ENCODE peak calls at places on chromosome 4, in four cellular contexts. D, X, N and C are unnamed samples.

GRCh38 chr4:44487341-44487740 is 38.7 kb upstream of the KCTD8 start:
- DNase-seq in D (no peak), X (no peak), N (no peak), C (no peak)

GRCh38 chr4:123976875-123977274 is 580.3 kb downstream of the SPRY1 start:
- DNase-seq in D (no peak), X (no peak), N (no peak), C (no peak)

GRCh38 chr4:34850983-34851382 is 1393.3 kb downstream of the ARAP2 start:
- DNase-seq in D (no peak), X (no peak), N (peak), C (no peak)

GRCh38 chr4:73127839-73128448 is 58.4 kb upstream of the COX18 start:
- DNase-seq in D (peak), X (peak), N (peak), C (peak)

GRCh38 chr4:107966903-107967302 is 22.8 kb upstream of the HADH start:
- DNase-seq in D (no peak), X (no peak), N (no peak), C (no peak)

GRCh38 chr4:86967798-86968197 is 33.0 kb downstream of the AFF1 start:
- DNase-seq in D (peak), X (no peak), N (peak), C (peak)

GRCh38 chr4:95835672-95836071 is 4.2 kb upstream of the PDHA2 start:
- DNase-seq in D (peak), X (peak), N (no peak), C (no peak)

GRCh38 chr4:61443813-61444510 is 243.8 kb downstream of the ADGRL3 start:
- DNase-seq in D (no peak), X (no peak), N (peak), C (no peak)

GRCh38 chr4:186258216-186258811 is 7.7 kb upstream of the F11 start:
- DNase-seq in D (peak), X (no peak), N (no peak), C (no peak)

GRCh38 chr4:113499696-113500095 is 261.8 kb downstream of the CAMK2D start:
- DNase-seq in D (no peak), X (no peak), N (peak), C (peak)

GRCh38 chr4:164807611-164808010 is 53.7 kb downstream of the SMIM31 start:
- DNase-seq in D (no peak), X (no peak), N (no peak), C (no peak)

GRCh38 chr4:8821151-8821950 is 50.3 kb downstream of the HMX1 start:
- DNase-seq in D (no peak), X (no peak), N (no peak), C (no peak)

GRCh38 chr4:185244763-185245162 is 35.4 kb downstream of the SNX25 start:
- DNase-seq in D (no peak), X (no peak), N (peak), C (peak)

GRCh38 chr4:95190751-95191436 is 357.9 kb downstream of the UNC5C start:
- DNase-seq in D (no peak), X (no peak), N (no peak), C (no peak)

GRCh38 chr4:89308161-89308500 is 531 bp upstream of the GPRIN3 start:
- DNase-seq in D (no peak), X (no peak), N (no peak), C (no peak)

GRCh38 chr4:7192252-7193039 is at the start of gene SORCS2:
- DNase-seq in D (peak), X (peak), N (peak), C (no peak)

GRCh38 chr4:166421556-166422156 is 548.6 kb downstream of the TLL1 start:
- DNase-seq in D (no peak), X (no peak), N (peak), C (peak)

GRCh38 chr4:44928062-44928380 is 201.7 kb upstream of the GNPDA2 start:
- DNase-seq in D (no peak), X (no peak), N (no peak), C (no peak)

GRCh38 chr4:143241892-143242291 is 57.2 kb downstream of the USP38 start:
- DNase-seq in D (peak), X (peak), N (peak), C (no peak)

GRCh38 chr4:184310171-184310567 is 92.5 kb upstream of the ENPP6 start:
- DNase-seq in D (peak), X (peak), N (no peak), C (no peak)

GRCh38 chr4:74613266-74613665 is 168.3 kb downstream of the AREG start:
- DNase-seq in D (no peak), X (no peak), N (no peak), C (no peak)

GRCh38 chr4:55132775-55133174 is 7.4 kb upstream of the KDR start:
- DNase-seq in D (no peak), X (no peak), N (no peak), C (no peak)

GRCh38 chr4:33959519-33959918 is 2284.8 kb downstream of the ARAP2 start:
- DNase-seq in D (no peak), X (no peak), N (peak), C (peak)

GRCh38 chr4:48604527-48604926 is 114.5 kb downstream of the ZAR1 start:
- DNase-seq in D (no peak), X (no peak), N (no peak), C (no peak)

GRCh38 chr4:98204236-98204553 is 57.0 kb upstream of the RAP1GDS1 start:
- DNase-seq in D (no peak), X (peak), N (no peak), C (no peak)

GRCh38 chr4:51853027-51853682 is 10.2 kb downstream of the DCUN1D4 start:
- DNase-seq in D (peak), X (no peak), N (no peak), C (no peak)

GRCh38 chr4:80694178-80694577 is 336.3 kb upstream of the BMP3 start:
- DNase-seq in D (no peak), X (no peak), N (no peak), C (no peak)

GRCh38 chr4:127993150-127993549 is 27.9 kb downstream of the ABHD18 start:
- DNase-seq in D (peak), X (no peak), N (no peak), C (no peak)

GRCh38 chr4:127995776-127996175 is 30.6 kb downstream of the ABHD18 start:
- DNase-seq in D (no peak), X (no peak), N (peak), C (peak)

DNA sequence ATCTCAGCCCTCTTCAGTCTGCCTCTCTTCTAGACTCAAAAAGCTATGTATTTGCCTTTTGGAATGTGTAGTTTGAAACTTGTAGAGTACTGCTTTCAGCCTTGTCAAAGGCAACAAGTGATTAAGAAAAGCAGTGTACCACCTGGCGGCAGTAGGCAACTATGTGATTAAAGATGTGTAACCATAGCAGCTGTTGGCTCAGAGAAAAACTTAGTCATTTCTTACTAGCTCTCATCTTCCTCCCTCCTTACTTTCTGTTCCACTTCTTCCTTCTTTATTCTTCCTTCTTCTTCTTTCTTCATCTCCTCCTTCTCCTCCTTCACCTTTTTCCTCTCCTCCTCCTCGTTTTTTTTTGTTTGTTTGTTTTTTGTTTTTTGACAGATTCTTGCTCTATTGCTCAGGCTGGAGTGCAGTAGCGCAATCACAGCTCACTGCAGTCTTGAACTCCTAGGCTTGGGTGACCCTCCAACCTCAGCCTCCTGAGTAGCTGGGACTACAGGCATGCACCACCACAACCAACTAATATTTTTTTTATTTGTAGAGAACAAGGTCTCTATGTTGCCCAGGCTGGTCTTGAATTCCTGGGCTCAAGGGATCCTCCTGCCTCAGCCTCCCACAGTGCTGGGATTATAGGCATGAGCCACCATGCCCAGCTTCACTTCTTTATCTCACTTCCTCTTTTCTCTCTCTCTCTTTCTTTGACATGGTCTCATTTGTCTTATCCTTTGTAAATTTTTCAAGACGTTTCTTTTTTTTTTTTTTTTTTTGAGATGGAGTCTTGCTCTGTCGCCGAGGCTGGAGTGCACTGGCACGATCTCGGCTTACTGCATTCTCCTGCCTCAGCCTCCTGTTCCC is 32.6 kb downstream of the ABHD18 start:
- DNase-seq in D (peak), X (peak), N (peak), C (peak)
- TF ChIP-seq CTCF in D (no peak), X (peak), N (no peak), C (peak)

DNA sequence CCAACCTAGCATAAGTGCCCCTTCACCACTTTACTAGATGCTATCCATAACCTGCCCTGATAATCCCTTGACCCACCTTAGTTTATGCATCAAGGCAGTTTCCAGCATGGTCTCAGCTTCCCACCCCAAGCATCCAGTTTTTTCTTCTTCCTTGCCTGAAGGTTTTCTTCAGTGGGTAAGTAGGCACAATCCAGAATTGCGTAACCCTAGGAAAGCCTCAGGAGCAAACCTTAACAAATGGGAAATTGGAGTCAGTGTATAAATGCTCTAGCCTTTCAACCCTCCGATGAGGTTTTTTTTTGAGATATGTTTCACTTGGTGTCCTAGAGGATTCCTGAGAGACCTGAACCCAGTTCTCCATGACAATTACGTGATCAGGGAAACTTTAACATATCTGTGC is 614.0 kb upstream of the BOD1L1 start:
- DNase-seq in D (no peak), X (no peak), N (no peak), C (no peak)
- TF ChIP-seq CTCF in D (no peak), X (no peak), N (no peak), C (no peak)

DNA sequence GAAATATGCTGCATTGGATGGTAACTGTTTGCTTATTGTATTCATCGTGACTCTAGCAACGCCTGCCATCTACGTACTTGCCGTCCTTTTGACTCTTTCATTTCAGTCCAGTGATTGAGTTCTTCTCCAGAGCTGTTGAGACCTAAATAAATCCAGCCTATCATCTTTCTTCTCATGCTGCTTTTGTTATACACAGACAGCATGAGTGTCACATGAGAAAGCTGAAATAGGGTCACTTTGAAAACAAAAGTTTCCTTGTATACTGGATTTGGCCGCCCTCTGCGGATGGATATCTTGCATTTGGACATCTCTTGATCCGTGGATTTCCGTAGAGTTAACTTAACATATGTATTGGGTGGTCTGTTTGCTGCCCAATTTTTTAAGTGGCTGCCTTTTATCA is 67.2 kb downstream of the TMPRSS11F start:
- DNase-seq in D (no peak), X (no peak), N (no peak), C (no peak)
- TF ChIP-seq CTCF in D (no peak), X (no peak), N (no peak), C (no peak)

GRCh38 chr4:180455226-180455625 is 1788.0 kb upstream of the TENM3 start:
- DNase-seq in D (no peak), X (no peak), N (no peak), C (no peak)

DNA sequence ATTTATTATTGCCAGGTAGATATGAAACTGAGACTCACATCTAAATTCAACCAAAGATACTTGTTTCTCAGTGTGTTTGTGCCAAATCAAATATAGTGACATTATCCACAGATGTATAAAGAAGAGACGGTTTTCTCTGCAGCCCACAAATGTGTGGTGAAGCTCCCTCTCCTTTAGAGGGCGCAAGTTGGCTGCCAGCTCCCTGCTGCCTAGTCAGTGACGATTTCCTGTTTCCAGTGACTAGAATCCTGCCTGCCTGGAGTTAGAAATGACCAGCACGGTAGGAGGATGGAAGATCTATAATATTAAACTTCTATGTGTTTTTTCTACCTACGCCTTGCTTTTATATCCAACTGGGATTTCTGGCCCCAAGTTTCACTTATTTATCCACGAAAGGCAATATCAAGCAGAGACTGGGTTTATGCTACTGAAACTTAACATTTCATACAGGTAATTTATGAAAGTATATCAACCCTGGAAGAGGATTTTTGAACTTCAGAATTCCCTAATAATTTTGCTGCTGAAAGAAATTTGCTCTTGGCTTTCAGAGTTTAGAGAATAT is 1793.7 kb upstream of the TENM3 start:
- DNase-seq in D (peak), X (peak), N (no peak), C (no peak)
- TF ChIP-seq CTCF in D (peak), X (peak), N (peak), C (no peak)

GRCh38 chr4:139184129-139184528 is 7.1 kb upstream of the ELF2 start:
- DNase-seq in D (peak), X (peak), N (peak), C (peak)
- TF ChIP-seq CTCF in D (no peak), X (no peak), N (peak), C (peak)

GRCh38 chr4:20639346-20639745 is 60.9 kb upstream of the PACRGL start:
- DNase-seq in D (no peak), X (no peak), N (no peak), C (no peak)

GRCh38 chr4:20638825-20639224 is 61.4 kb upstream of the PACRGL start:
- DNase-seq in D (no peak), X (no peak), N (no peak), C (no peak)

GRCh38 chr4:20646287-20646686 is 54.0 kb upstream of the PACRGL start:
- DNase-seq in D (no peak), X (no peak), N (peak), C (no peak)

GRCh38 chr4:20645231-20645630 is 55.0 kb upstream of the PACRGL start:
- DNase-seq in D (no peak), X (no peak), N (no peak), C (no peak)

DNA sequence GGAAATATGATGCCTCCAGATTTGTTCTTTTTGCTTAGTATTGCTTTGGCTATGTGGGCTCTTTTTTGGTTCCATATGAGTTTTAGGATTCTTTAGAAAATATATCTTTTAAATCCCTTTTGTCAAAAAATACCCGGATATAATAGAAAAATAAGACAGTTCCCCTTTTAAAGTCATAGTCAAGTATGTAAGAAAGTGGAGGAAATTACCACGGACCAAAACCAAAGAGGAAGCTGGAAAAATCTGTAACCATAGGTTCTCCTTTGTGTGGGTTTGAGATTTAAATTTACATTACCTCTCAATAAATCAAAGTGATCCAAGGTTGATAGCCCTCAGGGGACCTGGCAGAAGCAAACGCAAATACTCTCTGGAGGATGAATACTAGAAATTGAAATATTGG is 58.3 kb upstream of the PACRGL start:
- DNase-seq in D (no peak), X (no peak), N (no peak), C (no peak)
- TF ChIP-seq CTCF in D (no peak), X (no peak), N (no peak), C (no peak)

DNA sequence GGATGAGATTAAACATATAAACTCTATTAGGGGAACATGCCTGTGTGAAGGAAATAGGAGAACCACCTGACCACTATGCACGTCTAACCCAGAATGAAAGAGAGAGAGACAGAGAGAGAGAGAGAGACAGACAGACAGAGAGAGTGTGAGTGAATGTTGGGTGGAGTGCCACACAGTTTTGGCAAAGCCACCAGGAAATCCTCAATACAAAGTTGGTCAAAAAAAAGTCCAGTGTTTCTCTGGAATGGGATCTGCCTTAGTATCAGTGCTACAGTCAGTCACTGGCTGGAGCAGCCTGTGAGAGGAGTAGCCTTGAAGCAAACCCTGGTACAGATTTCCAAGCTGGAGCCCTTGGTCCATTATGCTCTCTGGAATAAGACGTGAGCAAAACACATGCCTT is 91.7 kb downstream of the GC start:
- DNase-seq in D (no peak), X (no peak), N (no peak), C (no peak)
- TF ChIP-seq CTCF in D (no peak), X (no peak), N (no peak), C (no peak)

DNA sequence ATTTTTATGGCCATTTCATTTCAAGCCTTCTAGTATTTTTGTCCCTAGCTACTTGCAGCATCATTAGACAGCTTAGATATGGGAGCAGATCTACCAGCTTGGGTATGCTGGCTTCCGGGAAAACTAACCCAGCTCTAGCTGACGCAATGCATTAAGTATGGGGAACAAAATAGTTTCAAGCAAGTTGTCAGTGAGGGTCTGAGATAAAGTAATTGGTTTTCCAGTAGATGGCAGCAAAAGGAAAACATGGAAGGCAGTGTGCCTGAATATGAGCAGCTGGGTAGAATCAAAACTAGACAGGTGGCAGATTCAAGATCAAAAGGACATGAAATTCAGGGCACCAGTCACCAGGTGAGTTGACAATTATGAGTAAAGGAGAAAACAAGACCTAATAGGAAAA is 340.9 kb upstream of the CTSO start:
- DNase-seq in D (peak), X (peak), N (peak), C (peak)
- TF ChIP-seq CTCF in D (peak), X (no peak), N (peak), C (peak)

GRCh38 chr4:152399246-152399645 is 136.6 kb downstream of the FBXW7 start:
- DNase-seq in D (peak), X (peak), N (no peak), C (no peak)

GRCh38 chr4:152401424-152401823 is 134.5 kb downstream of the FBXW7 start:
- DNase-seq in D (no peak), X (no peak), N (no peak), C (no peak)

GRCh38 chr4:152392079-152392478 is 143.8 kb downstream of the FBXW7 start:
- DNase-seq in D (no peak), X (no peak), N (peak), C (no peak)

GRCh38 chr4:152394786-152395185 is 141.1 kb downstream of the FBXW7 start:
- DNase-seq in D (no peak), X (no peak), N (no peak), C (no peak)

DNA sequence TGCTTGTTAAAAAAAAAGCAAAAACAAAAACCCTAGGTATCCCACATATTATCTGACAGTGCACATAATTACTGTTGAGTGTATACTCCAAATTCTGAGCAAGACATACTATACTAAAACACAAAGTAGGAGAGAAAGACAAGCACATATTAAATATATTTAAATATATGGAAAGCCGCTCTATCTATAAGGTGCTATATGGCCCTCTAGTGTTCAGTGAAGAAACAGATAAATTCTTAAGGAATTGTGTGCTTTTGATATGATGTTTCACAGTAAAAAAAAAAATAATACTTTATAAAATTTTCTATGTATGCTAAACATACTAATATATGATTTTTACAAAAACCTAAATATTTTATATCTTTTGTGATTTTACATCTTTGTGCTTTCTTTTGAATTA is 137.8 kb downstream of the FBXW7 start:
- DNase-seq in D (peak), X (no peak), N (peak), C (peak)
- TF ChIP-seq CTCF in D (no peak), X (no peak), N (peak), C (peak)